ENCODE peak calls at places on chromosomes 6 and 20, in eight cellular contexts. O is heart right ventricle; R is KBM-7; J is fibroblast of mammary gland; D is endothelial cell; U is fibroblast of gingiva; Q is HCEC 1CT; L is central memory CD4-positive, alpha-beta T cell. P is an unnamed sample.

GRCh38 chr20:56986931-56987720 is 279.3 kb downstream of the BMP7 start:
- DNase-seq in O (no peak), R (no peak), J (peak), D (no peak), U (no peak), Q (no peak), L (no peak), P (no peak)

GRCh38 chr20:14711681-14712080 is 374.3 kb upstream of the FLRT3 start:
- DNase-seq in O (no peak), R (no peak), J (no peak), D (no peak), U (no peak), Q (no peak), L (no peak), P (no peak)

GRCh38 chr20:63538204-63539091 is 1.3 kb upstream of the PTK6 start:
- DNase-seq in O (no peak), R (no peak), J (peak), D (peak), U (no peak), Q (peak), L (peak), P (no peak)

GRCh38 chr6:117265425-117266266 is at the start of gene VGLL2:
- DNase-seq in O (peak), R (peak), J (peak), D (peak), U (peak), Q (peak), L (no peak), P (peak)

GRCh38 chr6:37303891-37304503 is 46.1 kb upstream of the TMEM217 start:
- DNase-seq in O (no peak), R (no peak), J (peak), D (peak), U (peak), Q (peak), L (no peak), P (no peak)

GRCh38 chr6:88545991-88546390 is 379.8 kb upstream of the CNR1 start:
- DNase-seq in O (no peak), R (no peak), J (no peak), D (no peak), U (no peak), Q (no peak), L (no peak), P (no peak)

GRCh38 chr20:6533321-6533720 is 234.2 kb upstream of the BMP2 start:
- DNase-seq in O (no peak), R (no peak), J (no peak), D (no peak), U (peak), Q (peak), L (no peak), P (no peak)

GRCh38 chr6:125507987-125508655 is 206.4 kb upstream of the HDDC2 start:
- DNase-seq in O (no peak), R (no peak), J (peak), D (no peak), U (peak), Q (peak), L (no peak), P (no peak)

GRCh38 chr20:50658804-50659380 is 32.5 kb downstream of the RIPOR3 start:
- DNase-seq in O (no peak), R (no peak), J (no peak), D (no peak), U (peak), Q (no peak), L (no peak), P (no peak)

GRCh38 chr20:11158589-11158988 is 484.8 kb upstream of the JAG1 start:
- DNase-seq in O (no peak), R (no peak), J (no peak), D (no peak), U (no peak), Q (no peak), L (no peak), P (no peak)

GRCh38 chr20:64166712-64167615 is 2.7 kb downstream of the MYT1 start:
- DNase-seq in O (no peak), R (no peak), J (no peak), D (peak), U (no peak), Q (no peak), L (no peak), P (no peak)

GRCh38 chr6:41367700-41368099 is 32.3 kb downstream of the NCR2 start:
- DNase-seq in O (peak), R (peak), J (peak), D (peak), U (peak), Q (peak), L (no peak), P (peak)

GRCh38 chr6:43052842-43053544 is 658 bp downstream of the CUL7 start:
- DNase-seq in O (peak), R (no peak), J (no peak), D (no peak), U (no peak), Q (no peak), L (no peak), P (peak)

GRCh38 chr20:9609892-9610502 is 95.6 kb downstream of the LAMP5 start:
- DNase-seq in O (no peak), R (peak), J (peak), D (peak), U (peak), Q (peak), L (no peak), P (no peak)

GRCh38 chr6:169288591-169288990 is 34.9 kb upstream of the THBS2 start:
- DNase-seq in O (no peak), R (no peak), J (peak), D (no peak), U (peak), Q (peak), L (no peak), P (peak)

P was measured in left cardiac atrium.